ENCODE peak calls at places on chromosomes 16 and 17, in six cellular contexts. A, S, E, C, F and O are unnamed samples.

GRCh38 chr16:4682616-4683254 is 10.6 kb upstream of the NUDT16L1 start:
- DNase-seq in C (no peak), S (no peak), E (no peak), A (no peak), F (no peak), O (no peak)

GRCh38 chr17:75848523-75849303 is 4.5 kb upstream of the UNC13D start:
- DNase-seq in C (peak), E (peak), S (peak), F (peak), A (no peak), O (peak)

GRCh38 chr16:46961373-46962353 is 11.8 kb downstream of the DNAJA2 start:
- DNase-seq in E (no peak), F (no peak), A (no peak), S (no peak), C (no peak), O (no peak)

GRCh38 chr17:19867654-19868395 is at the start of gene ULK2:
- DNase-seq in F (peak), C (peak), S (peak), E (peak), A (peak), O (peak)

GRCh38 chr17:12230411-12230810 is 209.7 kb downstream of the MAP2K4 start:
- DNase-seq in S (no peak), A (no peak), E (no peak), F (no peak), C (no peak), O (no peak)

GRCh38 chr16:78957328-78958100 is 643.0 kb downstream of the MAF start:
- DNase-seq in A (no peak), E (no peak), C (peak), F (no peak), S (no peak), O (no peak)

GRCh38 chr17:46063239-46063638 is 64.2 kb downstream of the STH start:
- DNase-seq in E (no peak), F (peak), S (no peak), C (no peak), A (peak), O (no peak)

GRCh38 chr16:5056347-5056746 is 9.4 kb downstream of the C16orf89 start:
- DNase-seq in F (no peak), A (no peak), C (no peak), E (peak), S (no peak), O (peak)

GRCh38 chr16:3909791-3910583 is 29.5 kb upstream of the CREBBP start:
- DNase-seq in S (no peak), A (no peak), C (no peak), E (no peak), F (no peak), O (no peak)

GRCh38 chr17:48905987-48906515 is 2.2 kb upstream of the UBE2Z start:
- DNase-seq in A (no peak), F (no peak), C (no peak), S (no peak), E (no peak), O (no peak)

GRCh38 chr16:1054660-1055556 is 17.6 kb upstream of the SSTR5 start:
- DNase-seq in S (no peak), F (no peak), C (no peak), A (no peak), E (peak), O (no peak)

GRCh38 chr16:30184430-30185140 is 1.2 kb downstream of the CORO1A start:
- DNase-seq in S (peak), C (peak), A (no peak), F (no peak), E (peak), O (no peak)

GRCh38 chr17:9228408-9229159 is 207.3 kb downstream of the NTN1 start:
- DNase-seq in A (no peak), E (no peak), C (no peak), F (peak), S (no peak), O (no peak)

GRCh38 chr17:27315322-27315721 is 21.4 kb downstream of the WSB1 start:
- DNase-seq in C (no peak), E (no peak), S (no peak), A (no peak), F (no peak), O (no peak)

GRCh38 chr17:1182831-1183578 is 3.2 kb upstream of the ABR start:
- DNase-seq in A (no peak), C (no peak), S (no peak), F (no peak), E (no peak), O (no peak)

GRCh38 chr16:19168173-19169080 is at the start of gene SYT17:
- DNase-seq in A (no peak), S (no peak), C (no peak), E (no peak), F (no peak), O (peak)

GRCh38 chr16:56632160-56632847 is at the start of gene MT1M:
- DNase-seq in C (no peak), S (no peak), A (no peak), E (no peak), F (peak), O (no peak)

GRCh38 chr17:81869221-81870154 is 1.6 kb downstream of the ARHGDIA start:
- DNase-seq in A (no peak), E (no peak), C (no peak), F (no peak), S (no peak), O (no peak)

GRCh38 chr17:82941021-82942001 is 101.5 kb upstream of the ZNF750 start:
- DNase-seq in A (no peak), S (no peak), E (no peak), F (no peak), C (no peak), O (no peak)

GRCh38 chr17:73826181-73826871 is 182.1 kb upstream of the SDK2 start:
- DNase-seq in S (no peak), E (no peak), F (no peak), A (no peak), C (no peak), O (no peak)

GRCh38 chr17:565506-565905 is 149.1 kb downstream of the VPS53 start:
- DNase-seq in F (no peak), A (no peak), S (no peak), E (no peak), C (no peak), O (no peak)

GRCh38 chr16:88533945-88534641 is 36.1 kb upstream of the ZC3H18 start:
- DNase-seq in S (peak), E (peak), F (no peak), C (peak), A (peak), O (peak)

GRCh38 chr16:180101-180920 is at the start of gene HBQ1:
- DNase-seq in E (no peak), A (no peak), F (no peak), C (no peak), S (no peak), O (peak)

GRCh38 chr17:63700528-63701441 is 860 bp upstream of the LIMD2 start:
- DNase-seq in E (peak), A (no peak), F (no peak), S (peak), C (no peak), O (peak)

GRCh38 chr16:1037023-1037933 is 35.3 kb upstream of the SSTR5 start:
- DNase-seq in E (no peak), S (no peak), C (no peak), F (no peak), A (peak), O (no peak)